ENCODE peak calls at places on chromosomes 6 and 20, in six cellular contexts. N, I, Q, R, E and H are unnamed samples.

GRCh38 chr20:62674370-62674769 is 32.1 kb downstream of the SLCO4A1 start:
- DNase-seq in R (no peak), N (no peak), I (no peak), Q (no peak), E (no peak), H (no peak)

GRCh38 chr6:127547909-127548649 is 28.9 kb upstream of the C6orf58 start:
- DNase-seq in N (no peak), I (peak; percentile 31), E (peak; percentile 17), Q (no peak), R (no peak), H (no peak)

GRCh38 chr20:39876974-39877615 is 811.9 kb downstream of the MAFB start:
- DNase-seq in I (no peak), E (no peak), R (no peak), N (no peak), Q (no peak), H (no peak)

GRCh38 chr6:257031-257725 is 35.1 kb upstream of the DUSP22 start:
- DNase-seq in R (no peak), N (no peak), I (no peak), E (no peak), Q (no peak), H (no peak)

GRCh38 chr6:81613606-81614005 is 138.9 kb downstream of the TENT5A start:
- DNase-seq in Q (no peak), E (no peak), N (no peak), I (peak; percentile 55), R (no peak), H (no peak)

GRCh38 chr6:5590187-5590586 is 328.9 kb downstream of the FARS2 start:
- DNase-seq in I (no peak), R (no peak), E (no peak), Q (no peak), N (no peak), H (peak; percentile 17)

GRCh38 chr6:13457577-13457976 is 29.8 kb downstream of the GFOD1 start:
- DNase-seq in N (peak; percentile 86), Q (no peak), R (peak; percentile 66), I (no peak), E (no peak), H (no peak)

GRCh38 chr6:35034411-35035171 is 106.5 kb downstream of the TCP11 start:
- DNase-seq in Q (no peak), I (no peak), N (no peak), R (peak; percentile 70), E (no peak), H (no peak)

GRCh38 chr20:33014336-33015113 is 7.0 kb downstream of the BPIFB2 start:
- DNase-seq in R (no peak), Q (peak; percentile 63), N (no peak), I (no peak), E (no peak), H (no peak)

GRCh38 chr6:118748311-118749062 is 97.1 kb upstream of the CEP85L start:
- DNase-seq in N (no peak), R (peak; percentile 85), E (peak; percentile 30), I (no peak), Q (peak; percentile 41), H (peak; percentile 48)

GRCh38 chr20:58630063-58630462 is 21.0 kb upstream of the STX16 start:
- DNase-seq in I (peak; percentile 43), R (peak; percentile 9), E (peak; percentile 16), N (no peak), Q (no peak), H (no peak)

GRCh38 chr6:14540859-14541540 is 423.4 kb downstream of the CD83 start:
- DNase-seq in N (no peak), R (no peak), E (no peak), Q (peak; percentile 35), I (no peak), H (no peak)

GRCh38 chr6:156933201-156934053 is 156.2 kb downstream of the ARID1B start:
- DNase-seq in R (no peak), Q (no peak), N (no peak), I (no peak), E (no peak), H (no peak)

GRCh38 chr6:111674882-111675281 is 69.2 kb upstream of the TRAF3IP2 start:
- DNase-seq in I (no peak), Q (no peak), R (no peak), N (no peak), E (no peak), H (no peak)

GRCh38 chr20:52459150-52459549 is 267.6 kb upstream of the ZFP64 start:
- DNase-seq in E (no peak), I (no peak), R (no peak), N (no peak), Q (no peak), H (no peak)